ENCODE peak calls at places on chromosomes 11 and 22, in four cellular contexts. E is DND-41; W is stimulated activated CD4-positive, alpha-beta T cell treated with anti-CD3 and anti-CD28 coated beads, Interleukin-12 subunit alpha, Interleukin-12 subunit beta, amount 100 ng/mL, for 4 hours; R is stimulated activated naive CD8-positive, alpha-beta T cell treated with anti-CD3 and anti-CD28 coated beads, Interleukin-15, Interleukin-2, amounts not matched to agents 100 U/mL and 50 U/mL, for 24 hours. K is an unnamed sample.

GRCh38 chr22:21018314-21018713 is 3.3 kb downstream of the P2RX6 start:
- DNase-seq in E (no peak), W (no peak), R (no peak), K (no peak)

GRCh38 chr22:19772673-19773469 is 12.3 kb downstream of the TBX1 start:
- DNase-seq in R (no peak), W (no peak), E (no peak), K (no peak)

GRCh38 chr11:86550757-86551156 is 121.7 kb downstream of the ME3 start:
- DNase-seq in E (no peak), R (no peak), W (no peak), K (no peak)

GRCh38 chr11:103942646-103943045 is 93.8 kb upstream of the DDI1 start:
- DNase-seq in W (no peak), E (no peak), R (no peak), K (no peak)

GRCh38 chr11:75815345-75815983 is 454 bp downstream of the UVRAG start:
- DNase-seq in E (peak), R (peak), W (peak), K (peak)

GRCh38 chr22:42805016-42805997 is 51.8 kb downstream of the ARFGAP3 start:
- DNase-seq in R (no peak), E (no peak), W (no peak), K (no peak)

GRCh38 chr11:13036235-13036634 is 27.1 kb downstream of the RASSF10 start:
- DNase-seq in W (no peak), E (no peak), R (no peak), K (no peak)

GRCh38 chr11:45333506-45333971 is 47.4 kb upstream of the SYT13 start:
- DNase-seq in E (no peak), W (no peak), R (no peak), K (no peak)

GRCh38 chr11:41978951-41979350 is 519.5 kb upstream of the LRRC4C start:
- DNase-seq in W (no peak), R (no peak), E (no peak), K (no peak)

GRCh38 chr22:39748877-39749276 is 144.7 kb downstream of the ENTHD1 start:
- DNase-seq in R (no peak), W (no peak), E (no peak), K (no peak)

GRCh38 chr11:105609832-105610781 is at the start of gene GRIA4:
- DNase-seq in E (no peak), R (no peak), W (no peak), K (peak)

GRCh38 chr11:57490456-57491248 is 24.9 kb downstream of the SLC43A1 start:
- DNase-seq in R (no peak), E (no peak), W (no peak), K (no peak)

GRCh38 chr11:30919389-30920172 is 333.4 kb upstream of the MPPED2 start:
- DNase-seq in W (no peak), R (no peak), E (no peak), K (no peak)

GRCh38 chr22:48824673-48825651 is 1002.7 kb downstream of the BRD1 start:
- DNase-seq in E (no peak), R (no peak), W (no peak), K (no peak)